ENCODE peak calls at places on chromosome 1, in six cellular contexts. N is sciatic nerve, W is MV-4-11, Q is kidney, C is ovary, A is A549. L is an unnamed sample.

GRCh38 chr1:247347395-247348222 is 15.9 kb upstream of the ZNF496 start:
- DNase-seq in N (no peak), W (peak), Q (no peak), C (no peak), A (no peak), L (no peak)

GRCh38 chr1:154808261-154808908 is 61.7 kb downstream of the KCNN3 start:
- DNase-seq in N (no peak), W (no peak), Q (no peak), C (no peak), A (no peak), L (no peak)

GRCh38 chr1:5895446-5896406 is 96.5 kb downstream of the NPHP4 start:
- DNase-seq in N (no peak), W (no peak), Q (peak), C (no peak), A (no peak), L (no peak)

GRCh38 chr1:98164508-98164907 is 243.7 kb upstream of the DPYD start:
- DNase-seq in N (no peak), W (no peak), Q (no peak), C (no peak), A (no peak), L (no peak)

GRCh38 chr1:95126366-95126765 is 9.2 kb downstream of the TLCD4 start:
- DNase-seq in N (no peak), W (no peak), Q (no peak), C (no peak), A (no peak), L (no peak)

GRCh38 chr1:94772840-94773239 is 47.3 kb upstream of the SLC44A3 start:
- DNase-seq in N (no peak), W (peak), Q (no peak), C (no peak), A (no peak), L (no peak)

GRCh38 chr1:79353224-79353623 is 346.7 kb upstream of the ADGRL4 start:
- DNase-seq in N (no peak), W (peak), Q (no peak), C (no peak), A (no peak), L (no peak)

GRCh38 chr1:221712198-221712684 is 29.6 kb downstream of the DUSP10 start:
- DNase-seq in N (no peak), W (peak), Q (no peak), C (no peak), A (peak), L (no peak)

GRCh38 chr1:204434116-204434755 is 22.6 kb upstream of the PPP1R15B start:
- DNase-seq in N (no peak), W (no peak), Q (no peak), C (no peak), A (no peak), L (no peak)

GRCh38 chr1:48021792-48022191 is 24.6 kb upstream of the TRABD2B start:
- DNase-seq in N (no peak), W (no peak), Q (no peak), C (no peak), A (no peak), L (peak)

GRCh38 chr1:204041803-204042505 is 31.0 kb upstream of the SOX13 start:
- DNase-seq in N (no peak), W (no peak), Q (no peak), C (no peak), A (no peak), L (no peak)

GRCh38 chr1:215636258-215636965 is 69.3 kb downstream of the KCTD3 start:
- DNase-seq in N (no peak), W (peak), Q (no peak), C (peak), A (no peak), L (peak)

GRCh38 chr1:36464605-36465393 is 615 bp upstream of the MRPS15 start:
- DNase-seq in N (no peak), W (no peak), Q (no peak), C (no peak), A (no peak), L (no peak)

GRCh38 chr1:58968360-58968952 is 184.6 kb upstream of the JUN start:
- DNase-seq in N (peak), W (no peak), Q (peak), C (peak), A (no peak), L (peak)

GRCh38 chr1:59125711-59126320 is 171.1 kb upstream of the FGGY start:
- DNase-seq in N (no peak), W (no peak), Q (no peak), C (no peak), A (no peak), L (no peak)

GRCh38 chr1:248856176-248856575 is 2.7 kb downstream of the ZNF692 start:
- DNase-seq in N (no peak), W (no peak), Q (no peak), C (no peak), A (no peak), L (no peak)

GRCh38 chr1:89821322-89822108 is 683 bp downstream of the LRRC8D start:
- DNase-seq in N (peak), W (peak), Q (peak), C (peak), A (peak), L (peak)

GRCh38 chr1:194774535-194774934 is 1588.1 kb upstream of the B3GALT2 start:
- DNase-seq in N (no peak), W (no peak), Q (no peak), C (no peak), A (no peak), L (no peak)

GRCh38 chr1:209727785-209728184 is 23.1 kb downstream of the HSD11B1 start:
- DNase-seq in N (no peak), W (no peak), Q (no peak), C (no peak), A (no peak), L (no peak)

GRCh38 chr1:53511933-53512806 is 53.0 kb downstream of the DMRTB1 start:
- DNase-seq in N (no peak), W (no peak), Q (no peak), C (no peak), A (no peak), L (no peak)

GRCh38 chr1:30332100-30333094 is 391.0 kb downstream of the MATN1 start:
- DNase-seq in N (no peak), W (no peak), Q (no peak), C (no peak), A (no peak), L (no peak)

GRCh38 chr1:162113419-162113818 is 43.9 kb downstream of the NOS1AP start:
- DNase-seq in N (no peak), W (peak), Q (no peak), C (no peak), A (no peak), L (no peak)

GRCh38 chr1:151309851-151310323 is 17.3 kb downstream of the PI4KB start:
- DNase-seq in N (no peak), W (no peak), Q (no peak), C (no peak), A (no peak), L (peak)

GRCh38 chr1:178998295-178998694 is 27.4 kb upstream of the FAM20B start:
- DNase-seq in N (no peak), W (no peak), Q (no peak), C (no peak), A (no peak), L (no peak)

GRCh38 chr1:76264642-76265041 is 190.1 kb downstream of the ST6GALNAC3 start:
- DNase-seq in N (no peak), W (no peak), Q (no peak), C (no peak), A (no peak), L (no peak)

GRCh38 chr1:177185209-177185608 is 14.5 kb downstream of the BRINP2 start:
- DNase-seq in N (no peak), W (no peak), Q (no peak), C (no peak), A (no peak), L (no peak)

GRCh38 chr1:222096883-222097282 is 355.0 kb upstream of the DUSP10 start:
- DNase-seq in N (no peak), W (no peak), Q (no peak), C (no peak), A (no peak), L (no peak)

L was measured in left lobe of liver.